ENCODE peak calls at places on chromosomes 13 and 19, in nine cellular contexts. F, A, S, K, E, L, C, J and Y are unnamed samples.

GRCh38 chr19:11626252-11626651 is 29.0 kb downstream of the ZNF627 start:
- DNase-seq in F (no peak), A (no peak), S (no peak), K (no peak), E (no peak), L (no peak), C (no peak), J (no peak), Y (no peak)

GRCh38 chr13:99721606-99722384 is 220.5 kb downstream of the TM9SF2 start:
- DNase-seq in F (no peak), A (no peak), S (no peak), K (no peak), E (no peak), L (no peak), C (no peak), J (no peak), Y (no peak)

GRCh38 chr13:113857531-113858195 is 6.2 kb downstream of the GAS6 start:
- DNase-seq in F (no peak), A (no peak), S (no peak), K (no peak), E (no peak), L (no peak), C (no peak), J (no peak), Y (no peak)

GRCh38 chr19:6064016-6064702 is 46.1 kb downstream of the RFX2 start:
- DNase-seq in F (no peak), A (no peak), S (no peak), K (no peak), E (no peak), L (no peak), C (no peak), J (no peak), Y (no peak)

GRCh38 chr13:101307181-101307701 is 109.1 kb downstream of the NALCN start:
- DNase-seq in F (no peak), A (no peak), S (no peak), K (no peak), E (no peak), L (no peak), C (no peak), J (no peak), Y (no peak)

GRCh38 chr13:113404723-113405471 is 41.0 kb upstream of the GRTP1 start:
- DNase-seq in F (no peak), A (no peak), S (no peak), K (no peak), E (no peak), L (no peak), C (no peak), J (no peak), Y (no peak)

GRCh38 chr19:30696514-30696913 is 324.3 kb downstream of the ZNF536 start:
- DNase-seq in F (peak), A (no peak), S (no peak), K (no peak), E (no peak), L (peak), C (no peak), J (no peak), Y (no peak)

GRCh38 chr13:27712421-27712820 is 79.9 kb upstream of the GSX1 start:
- DNase-seq in F (no peak), A (peak), S (no peak), K (no peak), E (no peak), L (no peak), C (no peak), J (peak), Y (peak)

GRCh38 chr13:49975826-49976225 is 21.0 kb upstream of the TRIM13 start:
- DNase-seq in F (no peak), A (no peak), S (no peak), K (no peak), E (no peak), L (no peak), C (no peak), J (no peak), Y (no peak)

GRCh38 chr19:50823389-50824042 is at the start of gene KLK1:
- DNase-seq in F (no peak), A (no peak), S (no peak), K (no peak), E (no peak), L (peak), C (no peak), J (no peak), Y (no peak)

GRCh38 chr13:50104493-50104892 is 89.2 kb downstream of the KCNRG start:
- DNase-seq in F (no peak), A (no peak), S (no peak), K (no peak), E (no peak), L (no peak), C (no peak), J (no peak), Y (no peak)

GRCh38 chr13:79353698-79354097 is 52.4 kb downstream of the RBM26 start:
- DNase-seq in F (no peak), A (no peak), S (no peak), K (no peak), E (no peak), L (no peak), C (no peak), J (no peak), Y (no peak)

GRCh38 chr19:28393574-28394336 is 819.2 kb downstream of the UQCRFS1 start:
- DNase-seq in F (no peak), A (no peak), S (no peak), K (no peak), E (no peak), L (no peak), C (no peak), J (no peak), Y (no peak)

GRCh38 chr13:109778102-109778542 is 8.3 kb downstream of the IRS2 start:
- DNase-seq in F (no peak), A (no peak), S (no peak), K (no peak), E (no peak), L (no peak), C (no peak), J (no peak), Y (no peak)